ENCODE peak calls at places on chromosomes 2 and 18, in eight cellular contexts. F is fibroblast of mammary gland, K is MM.1S, N is A549, G is neural progenitor cell, S is cardiac muscle cell, W is heart right ventricle, R is neural crest cell. P is an unnamed sample.

GRCh38 chr2:30798536-30798991 is 8.7 kb downstream of the CAPN13 start:
- DNase-seq in G (no peak), K (no peak), R (no peak), W (no peak), F (no peak), S (no peak), N (no peak), P (no peak)

GRCh38 chr2:170224692-170225091 is 46.7 kb downstream of the MYO3B start:
- DNase-seq in G (no peak), R (no peak), S (peak), K (no peak), N (no peak), W (no peak), F (no peak), P (no peak)

GRCh38 chr2:133504566-133505505 is 63.4 kb downstream of the NCKAP5 start:
- DNase-seq in N (peak), S (peak), W (peak), K (no peak), G (no peak), F (no peak), R (no peak), P (no peak)

GRCh38 chr2:165239230-165239629 is at the start of gene SCN2A:
- DNase-seq in K (peak), N (peak), W (no peak), G (peak), S (peak), F (peak), R (peak), P (no peak)

GRCh38 chr18:28175047-28175929 is 1.6 kb downstream of the CDH2 start:
- DNase-seq in R (peak), F (peak), W (peak), K (no peak), G (peak), S (peak), N (peak), P (no peak)

GRCh38 chr2:237281900-237282306 is 132.1 kb downstream of the COL6A3 start:
- DNase-seq in R (no peak), K (no peak), W (no peak), F (peak), S (peak), N (no peak), G (no peak), P (no peak)

GRCh38 chr18:46555724-46556123 is 101.3 kb downstream of the LOXHD1 start:
- DNase-seq in N (peak), W (peak), F (peak), K (peak), G (peak), R (peak), S (peak), P (peak)

GRCh38 chr2:98637401-98638144 is 29.2 kb downstream of the UNC50 start:
- DNase-seq in S (no peak), F (no peak), W (no peak), R (no peak), K (no peak), N (no peak), G (no peak), P (peak)

GRCh38 chr2:143177081-143177786 is 48.0 kb downstream of the ARHGAP15 start:
- DNase-seq in N (no peak), R (no peak), S (peak), G (no peak), K (peak), W (no peak), F (no peak), P (peak)

GRCh38 chr2:56185101-56185581 is 1.4 kb downstream of the CCDC85A start:
- DNase-seq in G (peak), S (peak), R (no peak), W (peak), F (no peak), N (peak), K (no peak), P (peak)

GRCh38 chr2:102184018-102184417 is 2.8 kb upstream of the IL1RL2 start:
- DNase-seq in F (no peak), G (no peak), N (no peak), K (no peak), S (peak), R (no peak), W (no peak), P (no peak)

GRCh38 chr2:150449856-150450255 is 37.6 kb downstream of the RND3 start:
- DNase-seq in R (no peak), G (no peak), W (no peak), F (no peak), S (no peak), K (no peak), N (no peak), P (no peak)

GRCh38 chr2:31317387-31317786 is 83.4 kb downstream of the EHD3 start:
- DNase-seq in R (no peak), G (no peak), N (no peak), K (no peak), F (no peak), W (no peak), S (no peak), P (no peak)

GRCh38 chr18:12159446-12159845 is 65.8 kb downstream of the ANKRD62 start:
- DNase-seq in R (no peak), G (no peak), F (peak), N (peak), W (no peak), S (peak), K (no peak), P (no peak)

GRCh38 chr2:239142806-239143205 is 258.0 kb downstream of the HDAC4 start:
- DNase-seq in W (no peak), G (no peak), K (no peak), R (no peak), F (peak), S (no peak), N (no peak), P (no peak)

GRCh38 chr2:202317080-202317859 is 51.7 kb downstream of the NOP58 start:
- DNase-seq in W (peak), S (peak), K (no peak), G (no peak), F (peak), N (no peak), R (no peak), P (no peak)

GRCh38 chr2:112941753-112942653 is 31.0 kb downstream of the IL37 start:
- DNase-seq in G (peak), K (peak), F (peak), N (peak), R (peak), S (peak), W (peak), P (peak)

GRCh38 chr2:69222984-69223658 is 163.9 kb downstream of the GFPT1 start:
- DNase-seq in K (no peak), G (no peak), W (peak), R (no peak), S (peak), F (peak), N (no peak), P (no peak)

GRCh38 chr2:151946856-151947523 is 118.8 kb upstream of the ARL5A start:
- DNase-seq in S (peak), W (peak), F (peak), K (peak), R (peak), N (peak), G (peak), P (peak)

GRCh38 chr2:68732036-68732435 is 2.6 kb upstream of the ARHGAP25 start:
- DNase-seq in S (no peak), K (no peak), N (no peak), F (no peak), G (no peak), W (peak), R (no peak), P (no peak)

GRCh38 chr18:48924621-48925601 is 25.9 kb downstream of the SMAD7 start:
- DNase-seq in G (peak), S (no peak), K (no peak), R (no peak), W (no peak), F (no peak), N (no peak), P (no peak)
- TF ChIP-seq CTCF in G (no peak), S (peak), K (no peak), R (no peak), W (no peak), F (no peak), N (no peak), P (no peak)

DNA sequence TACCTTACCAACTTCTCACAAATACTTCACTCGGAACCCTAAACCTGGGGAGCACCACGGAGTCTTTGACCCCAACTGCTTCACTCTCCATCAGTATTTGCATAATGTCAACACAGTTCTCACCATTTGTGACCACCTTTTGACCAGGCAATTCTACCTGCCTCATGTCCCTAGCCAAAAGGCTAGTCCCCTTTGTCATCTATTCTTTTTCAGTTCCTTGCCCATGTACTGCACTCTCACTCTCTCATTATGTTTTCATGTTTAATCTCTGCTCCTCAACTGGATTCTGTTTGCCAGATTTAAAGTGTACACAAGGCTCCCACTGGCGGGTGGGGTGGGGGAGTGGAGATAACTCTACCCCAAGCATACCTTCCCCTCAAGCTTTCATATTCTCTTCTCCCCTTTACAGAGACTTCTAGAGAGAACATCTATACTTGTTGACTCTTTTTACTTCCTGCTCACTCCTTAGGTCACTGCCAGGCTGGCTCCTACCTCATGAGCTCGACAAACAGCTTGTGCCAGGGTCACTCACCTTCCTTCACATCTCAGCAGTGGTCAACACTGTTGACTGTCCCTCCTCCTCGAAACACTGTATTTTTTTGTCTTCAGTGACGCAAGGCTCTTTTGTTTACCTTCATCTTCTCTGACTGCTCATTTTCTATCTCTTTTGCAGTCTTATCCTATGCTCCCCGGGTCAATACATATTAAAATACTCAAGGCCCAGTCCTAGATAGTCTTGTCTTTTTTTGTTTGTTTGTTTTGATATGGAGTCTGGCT is 88.7 kb upstream of the MAP4K3 start:
- DNase-seq in W (no peak), S (no peak), R (no peak), G (no peak), F (no peak), N (peak), K (no peak), P (no peak)
- TF ChIP-seq CTCF in W (no peak), S (no peak), R (no peak), G (no peak), F (no peak), N (no peak), K (no peak), P (no peak)

DNA sequence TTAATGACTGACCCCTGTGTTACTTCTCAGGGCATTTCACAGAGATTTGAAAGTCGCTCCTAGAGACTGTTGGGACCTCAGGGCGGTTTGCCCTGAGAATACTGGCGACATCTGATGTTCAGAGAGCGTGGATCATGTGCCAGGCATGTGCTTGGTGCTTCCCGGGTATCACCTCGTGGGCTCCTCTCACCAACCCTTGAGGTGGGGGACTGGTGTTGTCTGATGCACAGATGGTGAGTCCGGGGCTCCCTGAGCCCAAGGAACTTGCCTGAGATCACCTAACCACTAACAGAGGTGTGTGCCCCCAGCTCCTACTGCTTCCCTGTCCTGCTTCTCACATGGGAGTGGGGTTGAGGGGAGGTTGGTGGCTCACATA is 16.2 kb downstream of the ATOH8 start:
- DNase-seq in R (no peak), N (no peak), W (no peak), F (no peak), S (no peak), G (no peak), K (no peak), P (no peak)
- TF ChIP-seq CTCF in R (no peak), N (no peak), W (no peak), F (no peak), S (no peak), G (no peak), K (no peak), P (no peak)

GRCh38 chr2:33320573-33320972 is 155.9 kb upstream of the RASGRP3 start:
- DNase-seq in R (no peak), G (no peak), W (no peak), S (no peak), N (no peak), F (peak), K (no peak), P (no peak)

GRCh38 chr2:33322607-33323006 is 153.8 kb upstream of the RASGRP3 start:
- DNase-seq in N (no peak), K (no peak), W (no peak), G (no peak), F (no peak), R (no peak), S (no peak), P (no peak)

GRCh38 chr2:33323957-33324356 is 152.5 kb upstream of the RASGRP3 start:
- DNase-seq in K (no peak), N (no peak), W (no peak), S (peak), F (no peak), G (no peak), R (no peak), P (no peak)

GRCh38 chr2:33321236-33321731 is 155.2 kb upstream of the RASGRP3 start:
- DNase-seq in R (no peak), W (no peak), G (no peak), N (no peak), S (peak), F (peak), K (peak), P (no peak)

DNA sequence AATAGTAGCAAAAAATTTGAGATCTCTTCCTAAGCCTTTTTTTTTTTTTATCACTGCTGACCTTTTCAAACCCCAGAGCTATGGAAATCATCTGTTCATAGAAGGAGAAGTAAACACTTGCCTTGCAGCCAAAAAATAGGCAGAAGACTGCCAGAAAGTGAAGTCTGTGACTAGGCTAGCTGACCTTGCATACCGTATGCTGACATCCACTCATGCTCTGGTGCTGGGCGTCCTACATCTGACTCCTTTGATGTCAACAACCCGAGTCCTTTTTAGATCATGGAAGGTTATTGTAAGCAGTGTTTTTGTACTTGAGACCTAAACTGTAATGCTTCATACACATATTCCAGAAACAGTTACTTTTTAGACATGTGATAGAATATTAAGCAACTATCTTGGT is 154.3 kb upstream of the RASGRP3 start:
- DNase-seq in S (peak), K (no peak), W (peak), N (no peak), G (no peak), R (no peak), F (peak), P (no peak)
- TF ChIP-seq CTCF in S (no peak), K (no peak), W (no peak), N (no peak), G (no peak), R (no peak), F (no peak), P (no peak)

GRCh38 chr2:65364986-65365733 is 67.2 kb downstream of the SPRED2 start:
- DNase-seq in W (no peak), S (no peak), F (no peak), R (no peak), N (no peak), G (no peak), K (no peak), P (no peak)
- TF ChIP-seq CTCF in W (no peak), S (no peak), F (no peak), R (no peak), N (no peak), G (no peak), K (no peak), P (no peak)